ENCODE peak calls at places on chromosomes 11 and 22, in ten cellular contexts. One of them, this sample, is unnamed.

GRCh38 chr11:94737171-94737611 is 31.0 kb upstream of the AMOTL1 start:
- DNase-seq in bronchial epithelial cell: peak
- DNase-seq in tibial artery: no peak
- DNase-seq in HFF-Myc: peak
- DNase-seq in stomach: no peak
- DNase-seq in choroid plexus epithelial cell: peak
- DNase-seq in NT2/D1: no peak
- DNase-seq in right cardiac atrium: no peak
- DNase-seq in CD8-positive, alpha-beta T cell: no peak
- DNase-seq in heart right ventricle: no peak
- DNase-seq in this sample: no peak

GRCh38 chr22:27045103-27045940 is 387.9 kb downstream of the MIAT start:
- DNase-seq in HFF-Myc: peak
- DNase-seq in NT2/D1: no peak
- DNase-seq in right cardiac atrium: no peak
- DNase-seq in tibial artery: no peak
- DNase-seq in heart right ventricle: no peak
- DNase-seq in bronchial epithelial cell: peak
- DNase-seq in CD8-positive, alpha-beta T cell: no peak
- DNase-seq in choroid plexus epithelial cell: peak
- DNase-seq in stomach: no peak
- DNase-seq in this sample: no peak

GRCh38 chr11:45857834-45858492 is 10.7 kb downstream of the CRY2 start:
- DNase-seq in heart right ventricle: peak
- DNase-seq in stomach: peak
- DNase-seq in bronchial epithelial cell: no peak
- DNase-seq in HFF-Myc: peak
- DNase-seq in CD8-positive, alpha-beta T cell: no peak
- DNase-seq in NT2/D1: no peak
- DNase-seq in right cardiac atrium: peak
- DNase-seq in tibial artery: peak
- DNase-seq in choroid plexus epithelial cell: peak
- DNase-seq in this sample: no peak

GRCh38 chr11:114553642-114554041 is 6.0 kb downstream of the NXPE1 start:
- DNase-seq in stomach: no peak
- DNase-seq in bronchial epithelial cell: peak
- DNase-seq in choroid plexus epithelial cell: no peak
- DNase-seq in tibial artery: no peak
- DNase-seq in CD8-positive, alpha-beta T cell: no peak
- DNase-seq in right cardiac atrium: no peak
- DNase-seq in heart right ventricle: no peak
- DNase-seq in NT2/D1: no peak
- DNase-seq in HFF-Myc: no peak
- DNase-seq in this sample: no peak

GRCh38 chr22:20027966-20028854 is 7.3 kb downstream of the TANGO2 start:
- DNase-seq in heart right ventricle: no peak
- DNase-seq in bronchial epithelial cell: peak
- DNase-seq in HFF-Myc: no peak
- DNase-seq in NT2/D1: no peak
- DNase-seq in CD8-positive, alpha-beta T cell: no peak
- DNase-seq in stomach: no peak
- DNase-seq in right cardiac atrium: peak
- DNase-seq in tibial artery: no peak
- DNase-seq in choroid plexus epithelial cell: peak
- DNase-seq in this sample: no peak

GRCh38 chr11:126363706-126364245 is 8.3 kb downstream of the ST3GAL4 start:
- DNase-seq in tibial artery: no peak
- DNase-seq in stomach: no peak
- DNase-seq in CD8-positive, alpha-beta T cell: no peak
- DNase-seq in right cardiac atrium: peak
- DNase-seq in NT2/D1: no peak
- DNase-seq in choroid plexus epithelial cell: no peak
- DNase-seq in bronchial epithelial cell: no peak
- DNase-seq in heart right ventricle: no peak
- DNase-seq in HFF-Myc: no peak
- DNase-seq in this sample: no peak

GRCh38 chr11:11163256-11163655 is 189.8 kb downstream of the CSNK2A3 start:
- DNase-seq in bronchial epithelial cell: no peak
- DNase-seq in right cardiac atrium: no peak
- DNase-seq in stomach: no peak
- DNase-seq in heart right ventricle: no peak
- DNase-seq in tibial artery: no peak
- DNase-seq in CD8-positive, alpha-beta T cell: no peak
- DNase-seq in NT2/D1: no peak
- DNase-seq in choroid plexus epithelial cell: peak
- DNase-seq in HFF-Myc: no peak
- DNase-seq in this sample: peak

GRCh38 chr11:95121687-95122086 is 32.0 kb downstream of the ENDOD1 start:
- DNase-seq in bronchial epithelial cell: no peak
- DNase-seq in stomach: no peak
- DNase-seq in tibial artery: no peak
- DNase-seq in CD8-positive, alpha-beta T cell: no peak
- DNase-seq in HFF-Myc: no peak
- DNase-seq in choroid plexus epithelial cell: no peak
- DNase-seq in heart right ventricle: no peak
- DNase-seq in NT2/D1: no peak
- DNase-seq in right cardiac atrium: no peak
- DNase-seq in this sample: no peak

GRCh38 chr11:46381836-46382643 is 571 bp downstream of the MDK start:
- DNase-seq in bronchial epithelial cell: no peak
- DNase-seq in choroid plexus epithelial cell: no peak
- DNase-seq in NT2/D1: no peak
- DNase-seq in stomach: no peak
- DNase-seq in right cardiac atrium: peak
- DNase-seq in HFF-Myc: no peak
- DNase-seq in tibial artery: no peak
- DNase-seq in CD8-positive, alpha-beta T cell: no peak
- DNase-seq in heart right ventricle: no peak
- DNase-seq in this sample: no peak

GRCh38 chr22:35561796-35562526 is 21.3 kb downstream of the RASD2 start:
- DNase-seq in HFF-Myc: peak
- DNase-seq in choroid plexus epithelial cell: peak
- DNase-seq in CD8-positive, alpha-beta T cell: no peak
- DNase-seq in tibial artery: no peak
- DNase-seq in heart right ventricle: no peak
- DNase-seq in right cardiac atrium: peak
- DNase-seq in NT2/D1: no peak
- DNase-seq in stomach: no peak
- DNase-seq in bronchial epithelial cell: peak
- DNase-seq in this sample: no peak

DNA sequence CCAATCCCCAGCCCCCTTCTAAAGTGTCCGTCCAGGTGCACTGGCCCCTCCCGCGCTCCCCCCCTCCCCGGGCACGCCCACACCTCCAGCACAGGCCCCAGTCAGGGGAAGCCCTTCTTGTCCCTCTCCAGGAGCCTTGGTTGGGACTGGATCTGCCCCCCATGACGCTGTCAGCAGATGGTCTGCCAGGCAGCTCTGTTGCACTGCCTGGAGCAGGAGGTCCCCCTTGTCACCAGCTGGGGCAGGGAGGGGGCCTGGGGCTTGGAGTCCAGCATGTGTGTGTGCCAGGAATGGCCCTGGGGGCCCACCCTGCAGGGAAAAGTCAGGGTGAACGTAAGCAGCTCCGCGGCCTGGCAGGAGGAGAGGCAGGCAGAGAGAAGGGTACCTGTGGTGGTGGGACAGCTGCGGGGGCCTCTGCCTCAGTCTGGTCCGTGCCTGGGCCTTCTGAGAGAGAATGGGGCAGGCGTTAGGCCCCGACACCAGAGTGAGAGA is 1.6 kb downstream of the IRF7 start:
- DNase-seq in bronchial epithelial cell: no peak
- DNase-seq in choroid plexus epithelial cell: no peak
- DNase-seq in CD8-positive, alpha-beta T cell: no peak
- DNase-seq in tibial artery: no peak
- DNase-seq in NT2/D1: no peak
- DNase-seq in heart right ventricle: no peak
- DNase-seq in HFF-Myc: no peak
- DNase-seq in right cardiac atrium: peak
- DNase-seq in stomach: no peak
- DNase-seq in this sample: no peak
- H3K4me3 ChIP-seq in bronchial epithelial cell: no peak
- H3K4me3 ChIP-seq in choroid plexus epithelial cell: no peak
- H3K4me3 ChIP-seq in CD8-positive, alpha-beta T cell: no peak
- H3K4me3 ChIP-seq in tibial artery: no peak
- H3K4me3 ChIP-seq in NT2/D1: no peak
- H3K4me3 ChIP-seq in heart right ventricle: peak
- H3K4me3 ChIP-seq in HFF-Myc: no peak
- H3K4me3 ChIP-seq in right cardiac atrium: no peak
- H3K4me3 ChIP-seq in stomach: peak
- H3K4me3 ChIP-seq in this sample: no peak

GRCh38 chr11:120401506-120401905 is 65.3 kb downstream of the ARHGEF12 start:
- DNase-seq in right cardiac atrium: no peak
- DNase-seq in NT2/D1: no peak
- DNase-seq in heart right ventricle: no peak
- DNase-seq in choroid plexus epithelial cell: peak
- DNase-seq in tibial artery: no peak
- DNase-seq in HFF-Myc: no peak
- DNase-seq in bronchial epithelial cell: peak
- DNase-seq in stomach: no peak
- DNase-seq in CD8-positive, alpha-beta T cell: no peak
- DNase-seq in this sample: no peak
- H3K4me3 ChIP-seq in right cardiac atrium: no peak
- H3K4me3 ChIP-seq in NT2/D1: no peak
- H3K4me3 ChIP-seq in heart right ventricle: no peak
- H3K4me3 ChIP-seq in choroid plexus epithelial cell: peak
- H3K4me3 ChIP-seq in tibial artery: no peak
- H3K4me3 ChIP-seq in HFF-Myc: no peak
- H3K4me3 ChIP-seq in bronchial epithelial cell: peak
- H3K4me3 ChIP-seq in stomach: no peak
- H3K4me3 ChIP-seq in CD8-positive, alpha-beta T cell: no peak
- H3K4me3 ChIP-seq in this sample: no peak

DNA sequence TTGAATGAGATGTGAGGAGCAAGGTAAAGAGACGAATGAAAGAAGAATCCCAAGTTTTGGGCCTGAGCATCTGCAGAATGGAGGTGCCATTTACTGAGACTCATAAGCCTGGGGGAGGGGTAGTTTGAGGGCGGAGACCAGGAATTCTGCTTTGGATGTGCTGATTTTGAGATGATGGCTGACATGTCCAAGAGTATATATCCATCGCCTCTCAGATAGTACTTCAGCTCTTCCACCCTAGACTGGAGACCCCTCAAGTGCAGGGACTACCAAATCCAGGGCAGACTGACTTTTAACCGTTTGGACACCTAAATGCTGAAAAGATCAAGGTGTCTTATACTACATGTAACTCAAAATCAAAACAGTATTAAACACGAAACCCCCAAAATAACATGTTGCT is 1.3 kb upstream of the SDF2L1 start:
- DNase-seq in stomach: no peak
- DNase-seq in heart right ventricle: no peak
- DNase-seq in tibial artery: no peak
- DNase-seq in NT2/D1: no peak
- DNase-seq in CD8-positive, alpha-beta T cell: no peak
- DNase-seq in bronchial epithelial cell: no peak
- DNase-seq in HFF-Myc: no peak
- DNase-seq in choroid plexus epithelial cell: no peak
- DNase-seq in right cardiac atrium: no peak
- DNase-seq in this sample: no peak
- H3K4me3 ChIP-seq in stomach: no peak
- H3K4me3 ChIP-seq in heart right ventricle: no peak
- H3K4me3 ChIP-seq in tibial artery: no peak
- H3K4me3 ChIP-seq in NT2/D1: no peak
- H3K4me3 ChIP-seq in CD8-positive, alpha-beta T cell: no peak
- H3K4me3 ChIP-seq in bronchial epithelial cell: no peak
- H3K4me3 ChIP-seq in HFF-Myc: no peak
- H3K4me3 ChIP-seq in choroid plexus epithelial cell: no peak
- H3K4me3 ChIP-seq in right cardiac atrium: no peak
- H3K4me3 ChIP-seq in this sample: no peak

GRCh38 chr11:35082322-35083180 is 56.4 kb upstream of the CD44 start:
- DNase-seq in right cardiac atrium: peak
- DNase-seq in stomach: peak
- DNase-seq in bronchial epithelial cell: peak
- DNase-seq in choroid plexus epithelial cell: peak
- DNase-seq in NT2/D1: peak
- DNase-seq in HFF-Myc: peak
- DNase-seq in CD8-positive, alpha-beta T cell: peak
- DNase-seq in heart right ventricle: peak
- DNase-seq in tibial artery: peak
- DNase-seq in this sample: peak

GRCh38 chr11:35079581-35079980 is 59.4 kb upstream of the CD44 start:
- DNase-seq in choroid plexus epithelial cell: no peak
- DNase-seq in tibial artery: no peak
- DNase-seq in right cardiac atrium: no peak
- DNase-seq in stomach: no peak
- DNase-seq in CD8-positive, alpha-beta T cell: no peak
- DNase-seq in bronchial epithelial cell: no peak
- DNase-seq in HFF-Myc: no peak
- DNase-seq in NT2/D1: no peak
- DNase-seq in heart right ventricle: no peak
- DNase-seq in this sample: no peak

GRCh38 chr11:35085766-35086165 is 53.2 kb upstream of the CD44 start:
- DNase-seq in stomach: no peak
- DNase-seq in right cardiac atrium: peak
- DNase-seq in CD8-positive, alpha-beta T cell: no peak
- DNase-seq in tibial artery: no peak
- DNase-seq in bronchial epithelial cell: no peak
- DNase-seq in NT2/D1: no peak
- DNase-seq in HFF-Myc: no peak
- DNase-seq in heart right ventricle: no peak
- DNase-seq in choroid plexus epithelial cell: peak
- DNase-seq in this sample: no peak

GRCh38 chr11:35084817-35085424 is 54.0 kb upstream of the CD44 start:
- DNase-seq in choroid plexus epithelial cell: no peak
- DNase-seq in stomach: no peak
- DNase-seq in right cardiac atrium: no peak
- DNase-seq in heart right ventricle: no peak
- DNase-seq in CD8-positive, alpha-beta T cell: no peak
- DNase-seq in bronchial epithelial cell: no peak
- DNase-seq in NT2/D1: no peak
- DNase-seq in HFF-Myc: no peak
- DNase-seq in tibial artery: no peak
- DNase-seq in this sample: no peak

DNA sequence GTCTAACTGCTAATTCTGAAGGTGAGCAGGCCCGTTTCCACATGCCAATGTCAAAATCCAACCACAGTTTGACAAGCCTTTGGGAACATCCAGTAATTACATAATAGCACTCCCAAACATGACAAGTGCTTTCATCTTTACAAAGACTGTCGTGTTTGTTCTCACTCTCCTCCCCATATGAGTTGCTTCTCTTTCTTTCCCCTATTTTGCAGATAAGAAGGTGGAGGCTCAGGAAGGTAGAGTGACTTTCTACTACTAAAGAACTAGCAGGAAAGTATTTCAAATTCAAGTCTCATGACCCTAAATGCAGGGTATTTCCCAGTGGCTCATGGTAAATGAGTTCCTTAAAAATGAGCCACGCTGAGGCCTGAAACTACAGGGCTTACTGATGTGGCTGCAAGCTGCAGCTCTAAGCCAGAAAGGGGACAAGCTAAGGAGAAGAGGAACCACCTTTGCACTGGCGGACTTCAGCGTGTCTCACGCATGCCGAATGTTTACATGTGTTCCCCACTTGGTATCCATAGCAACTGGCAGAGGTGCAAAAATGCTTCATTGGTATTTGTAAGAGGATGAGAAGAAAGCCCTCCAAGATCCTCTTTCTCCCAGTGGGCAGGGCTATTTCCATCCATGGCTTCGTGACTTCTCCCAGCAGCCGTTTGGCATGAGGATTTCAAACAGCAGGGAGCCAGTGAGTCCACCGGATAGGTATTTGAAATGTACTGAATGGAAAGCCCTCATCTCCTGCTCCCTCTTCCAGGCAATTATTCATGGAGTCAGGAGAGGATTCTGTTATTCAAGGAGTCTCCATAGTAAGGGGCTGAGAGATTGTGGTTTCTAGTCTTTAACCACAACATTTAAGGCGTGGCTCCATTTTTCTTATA is 55.5 kb upstream of the CD44 start:
- DNase-seq in heart right ventricle: peak
- DNase-seq in NT2/D1: peak
- DNase-seq in choroid plexus epithelial cell: peak
- DNase-seq in tibial artery: peak
- DNase-seq in bronchial epithelial cell: peak
- DNase-seq in right cardiac atrium: peak
- DNase-seq in CD8-positive, alpha-beta T cell: peak
- DNase-seq in stomach: peak
- DNase-seq in HFF-Myc: peak
- DNase-seq in this sample: peak
- H3K4me3 ChIP-seq in heart right ventricle: no peak
- H3K4me3 ChIP-seq in NT2/D1: no peak
- H3K4me3 ChIP-seq in choroid plexus epithelial cell: no peak
- H3K4me3 ChIP-seq in tibial artery: no peak
- H3K4me3 ChIP-seq in bronchial epithelial cell: no peak
- H3K4me3 ChIP-seq in right cardiac atrium: no peak
- H3K4me3 ChIP-seq in CD8-positive, alpha-beta T cell: peak
- H3K4me3 ChIP-seq in stomach: no peak
- H3K4me3 ChIP-seq in HFF-Myc: peak
- H3K4me3 ChIP-seq in this sample: no peak

This sample was measured in iPS DF 6.9.